ENCODE peak calls at places on chromosomes 3 and 15, in six cellular contexts. C is AG04450, R is mucosa of descending colon, Q is PC-3, N is breast epithelium, U is H1. B is an unnamed sample. For H3K9me3, the result is how much of the 10 kb centered on the place peaks cover.

GRCh38 chr3:154843647-154844046 is 236.5 kb upstream of the MME start:
- DNase-seq in C (no peak), R (no peak), Q (no peak), N (no peak), U (no peak), B (no peak)

GRCh38 chr3:132659370-132660055 is at the start of gene ACAD11:
- DNase-seq in C (peak), R (peak), Q (peak), N (peak), U (no peak), B (peak)

GRCh38 chr15:60982249-60982932 is 246.7 kb downstream of the RORA start:
- DNase-seq in C (no peak), R (no peak), Q (no peak), N (no peak), U (no peak), B (no peak)

GRCh38 chr15:70147178-70147760 is 49.6 kb upstream of the TLE3 start:
- DNase-seq in C (no peak), R (no peak), Q (no peak), N (no peak), U (no peak), B (peak)

GRCh38 chr3:167913218-167913902 is 177.8 kb downstream of the SERPINI1 start:
- DNase-seq in C (no peak), R (no peak), Q (peak), N (no peak), U (no peak), B (peak)

GRCh38 chr3:160973067-160973466 is 132.1 kb downstream of the B3GALNT1 start:
- DNase-seq in C (no peak), R (no peak), Q (no peak), N (no peak), U (no peak), B (no peak)

GRCh38 chr3:160801386-160802118 is 45.5 kb downstream of the PPM1L start:
- DNase-seq in C (no peak), R (no peak), Q (peak), N (no peak), U (no peak), B (peak)

GRCh38 chr3:127037021-127037400 is 54.1 kb downstream of the PLXNA1 start:
- DNase-seq in C (no peak), R (no peak), Q (no peak), N (no peak), U (no peak), B (no peak)

GRCh38 chr3:159877924-159878323 is 110.7 kb upstream of the IL12A start:
- DNase-seq in C (no peak), R (no peak), Q (peak), N (no peak), U (no peak), B (peak)

GRCh38 chr3:190012784-190013183 is 107.9 kb downstream of the P3H2 start:
- DNase-seq in C (no peak), R (no peak), Q (peak), N (no peak), U (no peak), B (no peak)

GRCh38 chr15:83698294-83698693 is 44.4 kb downstream of the ADAMTSL3 start:
- DNase-seq in C (no peak), R (peak), Q (peak), N (peak), U (no peak), B (peak)

GRCh38 chr15:77180757-77181156 is 109.8 kb upstream of the TSPAN3 start:
- DNase-seq in C (no peak), R (no peak), Q (no peak), N (no peak), U (no peak), B (no peak)

GRCh38 chr3:182533394-182533793 is 259.9 kb upstream of the ATP11B start:
- DNase-seq in C (no peak), R (no peak), Q (peak), N (no peak), U (no peak), B (no peak)

GRCh38 chr3:49805367-49805782 is 2.3 kb downstream of the INKA1 start:
- DNase-seq in C (no peak), R (peak), Q (peak), N (peak), U (no peak), B (peak)

DNA sequence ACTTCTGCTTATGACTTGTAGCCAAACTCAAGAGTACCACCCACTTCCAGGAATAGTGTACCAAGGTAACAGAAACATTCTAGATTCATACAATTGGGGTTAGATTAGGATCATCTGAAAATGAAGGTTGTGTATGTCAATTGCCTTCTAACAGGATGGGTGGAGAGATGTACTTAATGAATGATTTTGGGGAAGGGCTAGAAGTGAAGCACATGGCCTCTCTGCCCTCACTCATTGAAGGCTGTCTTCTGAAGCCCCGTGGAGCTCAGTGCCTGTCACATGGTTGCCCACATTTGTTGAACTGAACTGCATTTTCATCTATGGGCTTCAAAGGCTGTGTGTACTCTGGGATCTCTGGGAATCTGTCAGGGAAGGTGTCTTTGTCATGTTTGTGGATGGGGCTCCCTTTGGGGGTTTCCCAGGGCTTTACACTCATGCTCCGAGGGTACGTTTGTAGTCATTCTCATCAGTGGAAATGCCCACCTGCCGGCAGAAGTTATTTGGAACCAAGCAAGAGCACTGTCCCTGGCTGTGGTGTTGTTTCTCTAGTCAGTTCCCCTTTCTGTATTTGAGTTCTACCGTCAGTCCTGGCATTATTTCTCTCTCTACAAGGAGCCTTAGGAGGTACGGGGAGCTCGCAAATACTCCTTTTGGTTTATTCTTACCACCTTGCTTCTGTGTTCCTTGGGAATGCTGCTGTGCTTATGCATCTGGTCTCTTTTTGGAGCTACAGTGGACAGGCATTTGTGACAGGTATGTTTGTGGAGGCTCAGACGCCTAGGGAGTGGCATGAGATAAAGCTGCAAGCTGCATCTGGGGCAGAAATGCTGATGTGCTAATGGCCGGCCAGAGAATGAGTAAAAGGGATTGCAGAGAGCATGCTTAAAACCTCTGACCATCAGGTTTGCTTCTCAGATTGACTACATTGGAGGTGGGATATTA is 22.4 kb downstream of the CD86 start:
- DNase-seq in C (no peak), R (no peak), Q (no peak), N (no peak), U (no peak), B (no peak)
- H3K4me3 ChIP-seq in C (no peak), R (no peak), Q (no peak), N (no peak), U (no peak), B (no peak)

DNA sequence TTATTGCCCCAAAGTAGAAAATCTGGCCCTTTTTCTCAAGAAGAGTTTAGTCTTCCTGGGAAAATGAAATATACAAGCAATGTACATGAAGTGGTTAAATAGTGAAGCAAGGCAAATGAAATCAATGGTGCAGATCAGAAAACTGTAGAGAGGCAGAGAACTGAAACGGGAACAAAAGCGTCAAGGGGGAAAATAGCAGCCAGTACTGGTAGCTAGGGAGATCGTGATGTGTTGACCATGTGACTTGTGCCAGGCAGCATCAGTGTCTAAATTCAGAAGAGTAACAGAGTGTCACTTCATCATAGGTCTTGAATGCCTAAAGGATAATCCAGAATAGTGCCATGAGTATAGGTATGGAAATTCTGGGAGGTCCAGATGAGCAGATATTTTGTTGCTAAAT is 163.1 kb downstream of the CHL1 start:
- DNase-seq in C (no peak), R (no peak), Q (no peak), N (no peak), U (no peak), B (no peak)
- H3K9me3 ChIP-seq in C (under half), R (under half), Q (under half), N (under half), U (under half), B (under half)

GRCh38 chr3:38038447-38038911 is 529 bp upstream of the DLEC1 start:
- DNase-seq in C (no peak), R (no peak), Q (no peak), N (no peak), U (no peak), B (no peak)
- H3K4me3 ChIP-seq in C (no peak), R (no peak), Q (no peak), N (no peak), U (no peak), B (no peak)

GRCh38 chr3:100443690-100444089 is 42.4 kb downstream of the LNP1 start:
- DNase-seq in C (no peak), R (no peak), Q (no peak), N (no peak), U (no peak), B (no peak)

GRCh38 chr3:100449214-100449613 is 43.2 kb upstream of the TMEM45A start:
- DNase-seq in C (no peak), R (no peak), Q (peak), N (no peak), U (no peak), B (no peak)

DNA sequence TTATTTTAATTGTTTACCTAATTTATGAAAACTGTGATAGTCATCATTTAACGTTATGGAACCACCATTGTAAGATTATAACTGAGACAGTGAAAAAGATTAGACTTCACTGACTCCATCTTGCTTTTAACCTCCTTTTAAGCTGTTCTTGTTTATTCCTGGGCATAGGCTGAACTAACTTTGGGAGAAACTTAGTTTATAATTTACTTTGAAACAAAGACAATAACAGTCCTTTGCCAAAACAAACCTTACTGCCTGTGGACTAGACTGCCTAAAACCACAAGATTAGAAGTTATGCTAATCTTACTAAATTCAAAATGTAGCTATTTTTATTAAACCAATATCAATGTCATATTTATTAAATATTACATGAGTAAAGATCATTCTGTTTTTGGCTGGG is 44.3 kb upstream of the TMEM45A start:
- DNase-seq in C (no peak), R (no peak), Q (no peak), N (no peak), U (no peak), B (no peak)
- H3K9me3 ChIP-seq in C (under half), R (under half), Q (under half), N (under half), U (under half), B (under half)

B was measured in MG63.